ENCODE peak calls at places on chromosomes 12 and 14, in seven cellular contexts. One of them, this sample, is unnamed.

GRCh38 chr14:35557221-35557747 is 23.3 kb downstream of the INSM2 start:
- DNase-seq in IMR-90: no peak
- DNase-seq in H9: no peak
- DNase-seq in neuronal stem cell: no peak
- DNase-seq in trophoblast cell: no peak
- DNase-seq in H1: no peak
- DNase-seq in mesenchymal stem cell: no peak
- DNase-seq in this sample: no peak

GRCh38 chr12:123928274-123928865 is 44.3 kb downstream of the CCDC92 start:
- DNase-seq in IMR-90: no peak
- DNase-seq in H9: no peak
- DNase-seq in neuronal stem cell: no peak
- DNase-seq in trophoblast cell: no peak
- DNase-seq in H1: no peak
- DNase-seq in mesenchymal stem cell: no peak
- DNase-seq in this sample: no peak

GRCh38 chr12:114311966-114312365 is 94.0 kb downstream of the TBX5 start:
- DNase-seq in IMR-90: peak; percentile 20
- DNase-seq in H9: no peak
- DNase-seq in neuronal stem cell: no peak
- DNase-seq in trophoblast cell: no peak
- DNase-seq in H1: no peak
- DNase-seq in mesenchymal stem cell: no peak
- DNase-seq in this sample: no peak

GRCh38 chr12:4813741-4814140 is 93.5 kb downstream of the GALNT8 start:
- DNase-seq in IMR-90: no peak
- DNase-seq in H9: no peak
- DNase-seq in neuronal stem cell: no peak
- DNase-seq in trophoblast cell: no peak
- DNase-seq in H1: no peak
- DNase-seq in mesenchymal stem cell: no peak
- DNase-seq in this sample: peak; percentile 20

GRCh38 chr14:22900088-22900799 is 17.2 kb downstream of the REM2 start:
- DNase-seq in IMR-90: peak; percentile 78
- DNase-seq in H9: peak; percentile 64
- DNase-seq in neuronal stem cell: peak; percentile 64
- DNase-seq in trophoblast cell: peak; percentile 77
- DNase-seq in H1: no peak
- DNase-seq in mesenchymal stem cell: peak; percentile 84
- DNase-seq in this sample: peak; percentile 87

GRCh38 chr12:129190827-129191226 is 337.5 kb downstream of the GLT1D1 start:
- DNase-seq in IMR-90: no peak
- DNase-seq in H9: peak; percentile 91
- DNase-seq in neuronal stem cell: no peak
- DNase-seq in trophoblast cell: no peak
- DNase-seq in H1: peak; percentile 38
- DNase-seq in mesenchymal stem cell: no peak
- DNase-seq in this sample: peak; percentile 80

GRCh38 chr14:32565256-32565655 is 236.2 kb downstream of the AKAP6 start:
- DNase-seq in IMR-90: no peak
- DNase-seq in H9: no peak
- DNase-seq in neuronal stem cell: no peak
- DNase-seq in trophoblast cell: no peak
- DNase-seq in H1: no peak
- DNase-seq in mesenchymal stem cell: peak; percentile 29
- DNase-seq in this sample: no peak

GRCh38 chr12:132534076-132534475 is 44.1 kb downstream of the FBRSL1 start:
- DNase-seq in IMR-90: no peak
- DNase-seq in H9: no peak
- DNase-seq in neuronal stem cell: no peak
- DNase-seq in trophoblast cell: no peak
- DNase-seq in H1: no peak
- DNase-seq in mesenchymal stem cell: no peak
- DNase-seq in this sample: no peak

GRCh38 chr14:76918751-76919421 is 92.7 kb downstream of the LRRC74A start:
- DNase-seq in IMR-90: peak; percentile 99
- DNase-seq in H9: peak; percentile 78
- DNase-seq in neuronal stem cell: no peak
- DNase-seq in trophoblast cell: peak; percentile 95
- DNase-seq in H1: no peak
- DNase-seq in mesenchymal stem cell: peak; percentile 99
- DNase-seq in this sample: peak; percentile 94

GRCh38 chr14:24398298-24398942 is 383 bp upstream of the NYNRIN start:
- DNase-seq in IMR-90: no peak
- DNase-seq in H9: peak; percentile 70
- DNase-seq in neuronal stem cell: peak; percentile 42
- DNase-seq in trophoblast cell: no peak
- DNase-seq in H1: no peak
- DNase-seq in mesenchymal stem cell: no peak
- DNase-seq in this sample: peak; percentile 63
- H3K9ac ChIP-seq in IMR-90: peak overlapping the region; percentile 79
- H3K9ac ChIP-seq in H9: no peak overlapping the region
- H3K9ac ChIP-seq in neuronal stem cell: peak overlapping the region; percentile 91
- H3K9ac ChIP-seq in trophoblast cell: no peak overlapping the region
- H3K9ac ChIP-seq in H1: no peak overlapping the region
- H3K9ac ChIP-seq in mesenchymal stem cell: peak overlapping the region; percentile 56
- H3K9ac ChIP-seq in this sample: peak overlapping the region; percentile 70

DNA sequence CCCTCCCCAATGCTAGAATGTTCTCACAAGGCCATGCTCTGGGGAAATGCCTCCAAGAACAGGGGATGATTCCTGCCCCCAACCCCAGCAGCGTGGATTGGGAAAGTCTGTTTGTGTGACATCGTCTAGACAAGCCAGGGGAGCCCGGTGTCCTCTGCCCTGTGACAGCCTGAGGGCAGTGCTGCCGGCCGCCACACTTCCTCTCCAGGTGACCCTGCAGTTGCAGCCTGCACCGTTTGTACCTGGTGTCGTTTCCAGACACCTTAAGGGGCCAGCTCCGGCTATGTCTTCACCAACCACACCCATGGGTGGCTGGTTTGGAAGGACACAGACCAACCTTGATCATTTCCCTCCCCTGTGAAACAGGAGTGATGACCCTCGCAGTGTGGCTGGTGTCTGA is 372.6 kb downstream of the BCL11B start:
- DNase-seq in IMR-90: no peak
- DNase-seq in H9: no peak
- DNase-seq in neuronal stem cell: no peak
- DNase-seq in trophoblast cell: no peak
- DNase-seq in H1: no peak
- DNase-seq in mesenchymal stem cell: no peak
- DNase-seq in this sample: peak; percentile 21
- H3K23ac ChIP-seq in IMR-90: no peak overlapping the region
- H3K23ac ChIP-seq in H9: no peak overlapping the region
- H3K23ac ChIP-seq in neuronal stem cell: no peak overlapping the region
- H3K23ac ChIP-seq in trophoblast cell: no peak overlapping the region
- H3K23ac ChIP-seq in H1: no peak overlapping the region
- H3K23ac ChIP-seq in mesenchymal stem cell: no peak overlapping the region
- H3K23ac ChIP-seq in this sample: no peak overlapping the region

GRCh38 chr12:80565276-80565675 is 121.2 kb downstream of the PTPRQ start:
- DNase-seq in IMR-90: peak; percentile 84
- DNase-seq in H9: no peak
- DNase-seq in neuronal stem cell: no peak
- DNase-seq in trophoblast cell: peak; percentile 15
- DNase-seq in H1: no peak
- DNase-seq in mesenchymal stem cell: peak; percentile 42
- DNase-seq in this sample: no peak

DNA sequence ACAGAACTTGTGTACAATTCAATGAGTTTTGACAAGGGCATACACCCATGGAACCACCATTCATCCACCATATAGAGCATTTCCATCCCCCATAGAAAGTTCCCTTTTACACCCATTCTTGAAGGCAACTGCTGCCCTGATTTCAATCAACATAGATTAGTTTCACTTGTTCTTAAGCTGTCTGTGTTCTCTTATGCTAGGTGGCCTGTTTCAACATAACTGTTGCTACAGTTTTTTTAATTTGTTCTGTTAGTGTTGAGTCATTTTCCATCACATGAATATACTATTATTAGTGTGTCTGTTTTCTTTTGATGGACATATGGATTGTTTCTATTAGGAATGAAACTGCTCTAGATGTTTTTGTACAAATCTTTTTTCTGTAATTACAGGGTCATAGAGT is 123.4 kb downstream of the PTPRQ start:
- DNase-seq in IMR-90: peak; percentile 64
- DNase-seq in H9: no peak
- DNase-seq in neuronal stem cell: no peak
- DNase-seq in trophoblast cell: no peak
- DNase-seq in H1: no peak
- DNase-seq in mesenchymal stem cell: peak; percentile 69
- DNase-seq in this sample: no peak
- H3K9ac ChIP-seq in IMR-90: no peak overlapping the region
- H3K9ac ChIP-seq in H9: no peak overlapping the region
- H3K9ac ChIP-seq in neuronal stem cell: no peak overlapping the region
- H3K9ac ChIP-seq in trophoblast cell: no peak overlapping the region
- H3K9ac ChIP-seq in H1: no peak overlapping the region
- H3K9ac ChIP-seq in mesenchymal stem cell: no peak overlapping the region
- H3K9ac ChIP-seq in this sample: no peak overlapping the region

GRCh38 chr12:9099552-9100190 is 16.0 kb downstream of the A2M start:
- DNase-seq in IMR-90: no peak
- DNase-seq in H9: no peak
- DNase-seq in neuronal stem cell: no peak
- DNase-seq in trophoblast cell: no peak
- DNase-seq in H1: no peak
- DNase-seq in mesenchymal stem cell: no peak
- DNase-seq in this sample: no peak
- H3K23ac ChIP-seq in IMR-90: no peak overlapping the region
- H3K23ac ChIP-seq in H9: no peak overlapping the region
- H3K23ac ChIP-seq in neuronal stem cell: no peak overlapping the region
- H3K23ac ChIP-seq in trophoblast cell: no peak overlapping the region
- H3K23ac ChIP-seq in H1: no peak overlapping the region
- H3K23ac ChIP-seq in mesenchymal stem cell: no peak overlapping the region
- H3K23ac ChIP-seq in this sample: no peak overlapping the region

DNA sequence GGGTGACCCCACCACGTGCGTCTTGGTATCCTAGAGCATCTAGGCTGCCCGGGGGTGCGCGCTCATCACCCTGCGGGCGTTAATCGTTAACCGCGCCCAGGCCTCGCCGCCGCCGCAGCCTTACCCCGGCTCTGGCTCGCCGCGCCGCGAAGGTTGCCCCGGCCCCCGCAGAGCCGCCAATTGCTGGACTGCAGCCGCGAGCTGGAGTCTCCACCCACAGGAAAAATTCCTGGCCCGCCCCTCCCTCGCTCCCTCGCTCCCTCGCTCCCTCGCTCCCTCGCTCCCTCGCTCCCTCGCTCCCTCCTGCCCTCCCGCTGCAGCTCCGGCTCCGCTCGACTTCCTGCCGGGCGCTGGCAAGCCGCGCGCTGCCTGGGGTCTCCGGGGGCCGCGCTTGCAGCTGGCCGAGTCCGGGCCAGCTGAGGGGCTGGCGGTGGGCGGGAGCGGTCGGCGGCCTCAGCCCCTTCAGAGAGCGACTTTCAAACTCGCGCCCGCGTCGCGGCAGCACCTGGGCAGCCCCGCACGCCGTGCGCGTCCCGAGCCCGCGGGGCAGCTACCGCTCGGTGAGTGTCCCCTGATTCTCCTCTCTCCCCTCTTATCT is at the start of gene PLEKHG3:
- DNase-seq in IMR-90: peak; percentile 69
- DNase-seq in H9: peak; percentile 78
- DNase-seq in neuronal stem cell: peak; percentile 76
- DNase-seq in trophoblast cell: peak; percentile 75
- DNase-seq in H1: no peak
- DNase-seq in mesenchymal stem cell: peak; percentile 85
- DNase-seq in this sample: peak; percentile 94
- H3K9ac ChIP-seq in IMR-90: peak within 1 kb of the TSS; percentile 64
- H3K9ac ChIP-seq in H9: peak within 1 kb of the TSS; percentile 88
- H3K9ac ChIP-seq in neuronal stem cell: peak within 1 kb of the TSS; percentile 95
- H3K9ac ChIP-seq in trophoblast cell: peak within 1 kb of the TSS; percentile 98
- H3K9ac ChIP-seq in H1: peak within 1 kb of the TSS; percentile 64
- H3K9ac ChIP-seq in mesenchymal stem cell: peak within 1 kb of the TSS; percentile 71
- H3K9ac ChIP-seq in this sample: peak within 1 kb of the TSS; percentile 89

GRCh38 chr12:585062-586061 is 77.9 kb downstream of the NINJ2 start:
- DNase-seq in IMR-90: no peak
- DNase-seq in H9: peak; percentile 24
- DNase-seq in neuronal stem cell: no peak
- DNase-seq in trophoblast cell: no peak
- DNase-seq in H1: no peak
- DNase-seq in mesenchymal stem cell: no peak
- DNase-seq in this sample: no peak
- H3K23ac ChIP-seq in IMR-90: no peak overlapping the region
- H3K23ac ChIP-seq in H9: no peak overlapping the region
- H3K23ac ChIP-seq in neuronal stem cell: peak overlapping the region; percentile 73
- H3K23ac ChIP-seq in trophoblast cell: no peak overlapping the region
- H3K23ac ChIP-seq in H1: no peak overlapping the region
- H3K23ac ChIP-seq in mesenchymal stem cell: no peak overlapping the region
- H3K23ac ChIP-seq in this sample: no peak overlapping the region

GRCh38 chr14:75254381-75254821 is 24.2 kb upstream of the FOS start:
- DNase-seq in IMR-90: no peak
- DNase-seq in H9: no peak
- DNase-seq in neuronal stem cell: no peak
- DNase-seq in trophoblast cell: peak; percentile 93
- DNase-seq in H1: no peak
- DNase-seq in mesenchymal stem cell: no peak
- DNase-seq in this sample: no peak
- H3K9ac ChIP-seq in IMR-90: no peak overlapping the region
- H3K9ac ChIP-seq in H9: no peak overlapping the region
- H3K9ac ChIP-seq in neuronal stem cell: no peak overlapping the region
- H3K9ac ChIP-seq in trophoblast cell: no peak overlapping the region
- H3K9ac ChIP-seq in H1: no peak overlapping the region
- H3K9ac ChIP-seq in mesenchymal stem cell: no peak overlapping the region
- H3K9ac ChIP-seq in this sample: no peak overlapping the region

GRCh38 chr12:13195848-13196301 is 651 bp upstream of the EMP1 start:
- DNase-seq in IMR-90: peak; percentile 68
- DNase-seq in H9: no peak
- DNase-seq in neuronal stem cell: no peak
- DNase-seq in trophoblast cell: no peak
- DNase-seq in H1: no peak
- DNase-seq in mesenchymal stem cell: peak; percentile 84
- DNase-seq in this sample: peak; percentile 24

GRCh38 chr12:13194462-13195110 is 1.9 kb upstream of the EMP1 start:
- DNase-seq in IMR-90: no peak
- DNase-seq in H9: no peak
- DNase-seq in neuronal stem cell: no peak
- DNase-seq in trophoblast cell: peak; percentile 30
- DNase-seq in H1: no peak
- DNase-seq in mesenchymal stem cell: peak; percentile 83
- DNase-seq in this sample: peak; percentile 37

GRCh38 chr12:13195244-13195643 is 1.3 kb upstream of the EMP1 start:
- DNase-seq in IMR-90: peak; percentile 63
- DNase-seq in H9: no peak
- DNase-seq in neuronal stem cell: no peak
- DNase-seq in trophoblast cell: no peak
- DNase-seq in H1: no peak
- DNase-seq in mesenchymal stem cell: peak; percentile 50
- DNase-seq in this sample: no peak

GRCh38 chr12:13192719-13193118 is 3.8 kb upstream of the EMP1 start:
- DNase-seq in IMR-90: no peak
- DNase-seq in H9: no peak
- DNase-seq in neuronal stem cell: no peak
- DNase-seq in trophoblast cell: no peak
- DNase-seq in H1: no peak
- DNase-seq in mesenchymal stem cell: no peak
- DNase-seq in this sample: no peak

GRCh38 chr12:13193403-13194100 is 3.0 kb upstream of the EMP1 start:
- DNase-seq in IMR-90: no peak
- DNase-seq in H9: no peak
- DNase-seq in neuronal stem cell: no peak
- DNase-seq in trophoblast cell: no peak
- DNase-seq in H1: no peak
- DNase-seq in mesenchymal stem cell: no peak
- DNase-seq in this sample: no peak
- H3K23ac ChIP-seq in IMR-90: peak overlapping the region; percentile 22
- H3K23ac ChIP-seq in H9: no peak overlapping the region
- H3K23ac ChIP-seq in neuronal stem cell: no peak overlapping the region
- H3K23ac ChIP-seq in trophoblast cell: no peak overlapping the region
- H3K23ac ChIP-seq in H1: no peak overlapping the region
- H3K23ac ChIP-seq in mesenchymal stem cell: no peak overlapping the region
- H3K23ac ChIP-seq in this sample: no peak overlapping the region